ENCODE peak calls at places on chromosome 10, in seven cellular contexts. C is psoas muscle, V is SJSA1, G is skeletal muscle cell, S is GM12865, R is LoVo, Z is IMR-90. W is an unnamed sample.

GRCh38 chr10:97515260-97515978 is 16.7 kb downstream of the UBTD1 start:
- DNase-seq in R (no peak), G (no peak), Z (no peak), C (no peak), V (no peak), S (no peak), W (no peak)

GRCh38 chr10:45378866-45379265 is 4.8 kb downstream of the ALOX5 start:
- DNase-seq in V (no peak), Z (no peak), S (no peak), G (no peak), R (no peak), C (no peak), W (no peak)

GRCh38 chr10:50846753-50847152 is 38.7 kb downstream of the A1CF start:
- DNase-seq in R (no peak), G (peak), Z (peak), C (no peak), S (no peak), V (no peak), W (peak)

GRCh38 chr10:5321273-5321672 is 43.5 kb upstream of the UCN3 start:
- DNase-seq in G (no peak), V (no peak), Z (no peak), C (no peak), S (no peak), R (no peak), W (no peak)

GRCh38 chr10:102208311-102209035 is 17.6 kb upstream of the ELOVL3 start:
- DNase-seq in S (no peak), G (no peak), R (no peak), V (no peak), Z (peak), C (no peak), W (peak)

GRCh38 chr10:2874963-2875362 is 192.4 kb upstream of the PFKP start:
- DNase-seq in C (no peak), Z (no peak), V (no peak), G (no peak), S (no peak), R (no peak), W (no peak)

GRCh38 chr10:124715479-124715878 is 28.7 kb downstream of the FAM53B start:
- DNase-seq in G (no peak), S (no peak), V (no peak), Z (no peak), C (no peak), R (no peak), W (no peak)

GRCh38 chr10:48333856-48334255 is 27.4 kb downstream of the MAPK8 start:
- DNase-seq in S (no peak), G (no peak), V (no peak), Z (peak), C (peak), R (no peak), W (no peak)

GRCh38 chr10:130491698-130492050 is 355.5 kb downstream of the GLRX3 start:
- DNase-seq in R (no peak), V (no peak), Z (no peak), C (no peak), G (no peak), S (no peak), W (no peak)

GRCh38 chr10:17645591-17646345 is 1.8 kb downstream of the STAM start:
- DNase-seq in Z (peak), V (no peak), G (no peak), R (no peak), S (peak), C (no peak), W (no peak)

GRCh38 chr10:7168414-7168813 is 242.4 kb downstream of the SFMBT2 start:
- DNase-seq in G (no peak), S (no peak), Z (no peak), C (no peak), V (no peak), R (no peak), W (no peak)

GRCh38 chr10:5440206-5440605 is 27.8 kb downstream of the NET1 start:
- DNase-seq in R (no peak), C (no peak), S (no peak), Z (no peak), V (no peak), G (no peak), W (no peak)

GRCh38 chr10:31774928-31775668 is 153.5 kb downstream of the ARHGAP12 start:
- DNase-seq in Z (no peak), S (no peak), V (peak), C (peak), R (no peak), G (no peak), W (no peak)

GRCh38 chr10:105855791-105856190 is 1214.7 kb downstream of the SORCS3 start:
- DNase-seq in V (no peak), S (no peak), Z (no peak), C (no peak), G (no peak), R (no peak), W (no peak)

GRCh38 chr10:79254333-79255006 is 92.8 kb upstream of the PPIF start:
- DNase-seq in G (no peak), Z (no peak), R (no peak), S (no peak), C (no peak), V (no peak), W (no peak)

GRCh38 chr10:60335708-60336107 is 54.0 kb downstream of the ANK3 start:
- DNase-seq in Z (no peak), G (no peak), R (no peak), V (no peak), S (peak), C (no peak), W (no peak)

GRCh38 chr10:58981846-58982245 is 194.6 kb upstream of the PHYHIPL start:
- DNase-seq in S (no peak), R (no peak), V (no peak), C (no peak), G (no peak), Z (no peak), W (no peak)

GRCh38 chr10:127735723-127736221 is 1.2 kb upstream of the FOXI2 start:
- DNase-seq in G (no peak), R (no peak), Z (no peak), V (no peak), C (no peak), S (no peak), W (no peak)

GRCh38 chr10:44725404-44725803 is 185.7 kb upstream of the TMEM72 start:
- DNase-seq in V (no peak), G (no peak), Z (peak), S (no peak), R (no peak), C (no peak), W (no peak)

GRCh38 chr10:100374137-100374655 is 27.2 kb downstream of the SCD start:
- DNase-seq in V (no peak), C (no peak), G (no peak), S (peak), Z (no peak), R (no peak), W (no peak)

GRCh38 chr10:2456834-2457233 is 610.5 kb upstream of the PFKP start:
- DNase-seq in V (no peak), Z (no peak), S (no peak), R (no peak), G (no peak), C (no peak), W (no peak)

GRCh38 chr10:121926669-121927360 is 1.0 kb downstream of the ATE1 start:
- DNase-seq in C (no peak), Z (no peak), V (no peak), G (no peak), R (no peak), S (peak), W (no peak)

GRCh38 chr10:130744631-130745030 is 566.9 kb downstream of the TCERG1L start:
- DNase-seq in C (no peak), Z (no peak), S (no peak), G (no peak), R (no peak), V (no peak), W (no peak)

GRCh38 chr10:73648252-73648651 is 7.0 kb upstream of the MYOZ1 start:
- DNase-seq in C (no peak), V (no peak), R (no peak), Z (no peak), S (no peak), G (no peak), W (no peak)

GRCh38 chr10:18418579-18419210 is 232.7 kb downstream of the NSUN6 start:
- DNase-seq in C (no peak), V (no peak), Z (peak), S (peak), R (no peak), G (no peak), W (no peak)

GRCh38 chr10:60426425-60426824 is 36.8 kb upstream of the ANK3 start:
- DNase-seq in G (peak), C (no peak), R (no peak), S (no peak), Z (peak), V (no peak), W (peak)

GRCh38 chr10:92420554-92421275 is 129.7 kb downstream of the MARCHF5 start:
- DNase-seq in C (no peak), Z (no peak), V (no peak), S (no peak), R (no peak), G (no peak), W (no peak)

GRCh38 chr10:49383853-49384252 is 12.0 kb downstream of the DRGX start:
- DNase-seq in R (no peak), V (no peak), Z (no peak), S (no peak), C (no peak), G (no peak), W (no peak)

GRCh38 chr10:55287346-55287745 is 486.3 kb upstream of the PCDH15 start:
- DNase-seq in S (no peak), G (no peak), Z (no peak), R (no peak), V (no peak), C (no peak), W (no peak)

GRCh38 chr10:109245821-109246220 is 677.5 kb downstream of the XPNPEP1 start:
- DNase-seq in G (no peak), R (no peak), V (no peak), Z (no peak), C (no peak), S (no peak), W (no peak)

GRCh38 chr10:60082341-60083038 is 176.1 kb upstream of the CCDC6 start:
- DNase-seq in Z (no peak), R (no peak), G (no peak), V (peak), C (no peak), S (no peak), W (no peak)

GRCh38 chr10:77857272-77857671 is 69.3 kb downstream of the DLG5 start:
- DNase-seq in V (no peak), C (no peak), R (no peak), S (no peak), Z (no peak), G (no peak), W (no peak)

GRCh38 chr10:58892039-58892665 is 284.3 kb upstream of the PHYHIPL start:
- DNase-seq in C (no peak), V (peak), G (no peak), S (no peak), R (no peak), Z (no peak), W (no peak)

GRCh38 chr10:32961892-32962369 is 3.9 kb upstream of the ITGB1 start:
- DNase-seq in G (peak), R (no peak), Z (peak), V (peak), S (no peak), C (no peak), W (no peak)

GRCh38 chr10:75638752-75639151 is 207.3 kb downstream of the LRMDA start:
- DNase-seq in R (no peak), Z (no peak), C (no peak), S (no peak), G (no peak), V (no peak), W (no peak)

W was measured in NCI-H226.